ENCODE peak calls at places on chromosomes 6 and 20, in seven cellular contexts. M is RWPE1, X is NCI-H1105, W is putamen, B is K562, S is cardiac muscle cell, U is brain microvascular endothelial cell. C is an unnamed sample.

GRCh38 chr6:26051683-26052310 is 35.4 kb upstream of the HFE start:
- DNase-seq in M (no peak), X (no peak), W (no peak), B (no peak), S (no peak), U (no peak), C (no peak)

GRCh38 chr6:42929928-42930360 is 664 bp downstream of the CNPY3 start:
- DNase-seq in M (peak), X (peak), W (peak), B (no peak), S (peak), U (peak), C (peak)

GRCh38 chr6:32932132-32932868 is 8.5 kb downstream of the HLA-DMB start:
- DNase-seq in M (no peak), X (no peak), W (no peak), B (no peak), S (no peak), U (no peak), C (no peak)

GRCh38 chr6:170505306-170505705 is 47.8 kb downstream of the PSMB1 start:
- DNase-seq in M (no peak), X (peak), W (no peak), B (no peak), S (no peak), U (no peak), C (no peak)

GRCh38 chr6:150604467-150604866 is 4.8 kb downstream of the PLEKHG1 start:
- DNase-seq in M (no peak), X (no peak), W (no peak), B (no peak), S (no peak), U (no peak), C (no peak)

GRCh38 chr20:7924692-7925091 is 15.6 kb downstream of the HAO1 start:
- DNase-seq in M (peak), X (no peak), W (no peak), B (no peak), S (no peak), U (peak), C (peak)

GRCh38 chr6:2862712-2863174 is 21.1 kb upstream of the SERPINB1 start:
- DNase-seq in M (no peak), X (no peak), W (no peak), B (no peak), S (no peak), U (no peak), C (no peak)

GRCh38 chr6:97176468-97176867 is 106.5 kb downstream of the MMS22L start:
- DNase-seq in M (no peak), X (no peak), W (no peak), B (no peak), S (no peak), U (no peak), C (no peak)

GRCh38 chr20:63525968-63526367 is 5.4 kb downstream of the PPDPF start:
- DNase-seq in M (no peak), X (no peak), W (no peak), B (no peak), S (no peak), U (no peak), C (no peak)

C was measured in hepatocyte.